ENCODE peak calls at places on chromosomes 5 and 9, in four cellular contexts. One of them, this sample, is unnamed.

GRCh38 chr9:71791875-71792274 is 23.6 kb upstream of the CEMIP2 start:
- DNase-seq in CD8-positive, alpha-beta memory T cell: no peak
- DNase-seq in fibroblast of pulmonary artery: no peak
- DNase-seq in AML-193: no peak
- DNase-seq in this sample: no peak

GRCh38 chr9:93665128-93665565 is 88.8 kb downstream of the PHF2 start:
- DNase-seq in CD8-positive, alpha-beta memory T cell: no peak
- DNase-seq in fibroblast of pulmonary artery: no peak
- DNase-seq in AML-193: no peak
- DNase-seq in this sample: no peak

GRCh38 chr5:92633821-92634220 is 947.2 kb downstream of the NR2F1-AS1 start:
- DNase-seq in CD8-positive, alpha-beta memory T cell: no peak
- DNase-seq in fibroblast of pulmonary artery: no peak
- DNase-seq in AML-193: no peak
- DNase-seq in this sample: no peak

GRCh38 chr5:14008819-14009311 is 64.4 kb upstream of the DNAH5 start:
- DNase-seq in CD8-positive, alpha-beta memory T cell: no peak
- DNase-seq in fibroblast of pulmonary artery: no peak
- DNase-seq in AML-193: no peak
- DNase-seq in this sample: no peak

GRCh38 chr9:69463497-69464068 is 138.6 kb downstream of the ENTREP1 start:
- DNase-seq in CD8-positive, alpha-beta memory T cell: no peak
- DNase-seq in fibroblast of pulmonary artery: no peak
- DNase-seq in AML-193: peak
- DNase-seq in this sample: no peak

GRCh38 chr5:28117273-28118065 is 1079.1 kb upstream of the CDH9 start:
- DNase-seq in CD8-positive, alpha-beta memory T cell: no peak
- DNase-seq in fibroblast of pulmonary artery: peak
- DNase-seq in AML-193: no peak
- DNase-seq in this sample: no peak

GRCh38 chr9:113577525-113578261 is 114.2 kb downstream of the RGS3 start:
- DNase-seq in CD8-positive, alpha-beta memory T cell: no peak
- DNase-seq in fibroblast of pulmonary artery: peak
- DNase-seq in AML-193: no peak
- DNase-seq in this sample: peak

GRCh38 chr5:144418719-144419118 is 248.0 kb downstream of the KCTD16 start:
- DNase-seq in CD8-positive, alpha-beta memory T cell: no peak
- DNase-seq in fibroblast of pulmonary artery: no peak
- DNase-seq in AML-193: no peak
- DNase-seq in this sample: no peak

GRCh38 chr5:139565411-139566305 is 4.5 kb downstream of the UBE2D2 start:
- DNase-seq in CD8-positive, alpha-beta memory T cell: peak
- DNase-seq in fibroblast of pulmonary artery: peak
- DNase-seq in AML-193: peak
- DNase-seq in this sample: no peak

GRCh38 chr5:67028371-67028770 is 168.2 kb downstream of the CD180 start:
- DNase-seq in CD8-positive, alpha-beta memory T cell: no peak
- DNase-seq in fibroblast of pulmonary artery: peak
- DNase-seq in AML-193: no peak
- DNase-seq in this sample: no peak

GRCh38 chr5:157468293-157468965 is 8.4 kb downstream of the NIPAL4 start:
- DNase-seq in CD8-positive, alpha-beta memory T cell: no peak
- DNase-seq in fibroblast of pulmonary artery: no peak
- DNase-seq in AML-193: no peak
- DNase-seq in this sample: no peak

GRCh38 chr9:34732886-34733285 is 22.9 kb upstream of the CCL21 start:
- DNase-seq in CD8-positive, alpha-beta memory T cell: no peak
- DNase-seq in fibroblast of pulmonary artery: no peak
- DNase-seq in AML-193: no peak
- DNase-seq in this sample: no peak

GRCh38 chr9:116162241-116162781 is 8.7 kb downstream of the PAPPA start:
- DNase-seq in CD8-positive, alpha-beta memory T cell: no peak
- DNase-seq in fibroblast of pulmonary artery: no peak
- DNase-seq in AML-193: no peak
- DNase-seq in this sample: no peak

GRCh38 chr9:134640491-134641172 is 971 bp upstream of the COL5A1 start:
- DNase-seq in CD8-positive, alpha-beta memory T cell: no peak
- DNase-seq in fibroblast of pulmonary artery: peak
- DNase-seq in AML-193: no peak
- DNase-seq in this sample: no peak

GRCh38 chr9:32782476-32783167 is 718 bp upstream of the TMEM215 start:
- DNase-seq in CD8-positive, alpha-beta memory T cell: no peak
- DNase-seq in fibroblast of pulmonary artery: no peak
- DNase-seq in AML-193: no peak
- DNase-seq in this sample: no peak

GRCh38 chr9:37325778-37326177 is 96.7 kb upstream of the GRHPR start:
- DNase-seq in CD8-positive, alpha-beta memory T cell: no peak
- DNase-seq in fibroblast of pulmonary artery: peak
- DNase-seq in AML-193: no peak
- DNase-seq in this sample: no peak

GRCh38 chr5:123937230-123937629 is 425.3 kb downstream of the CSNK1G3 start:
- DNase-seq in CD8-positive, alpha-beta memory T cell: no peak
- DNase-seq in fibroblast of pulmonary artery: peak
- DNase-seq in AML-193: peak
- DNase-seq in this sample: peak

This sample was measured in AG08396.